ENCODE peak calls at places on chromosomes 12 and 14, in four cellular contexts. One of them, this sample, is unnamed.

GRCh38 chr12:116455540-116456306 is 103.5 kb upstream of the MAP1LC3B2 start:
- DNase-seq in HFFc6: peak
- DNase-seq in activated naive CD8-positive, alpha-beta T cell treated with anti-CD3 and anti-CD28 coated beads for 36 hours: no peak
- DNase-seq in GM20000: no peak
- DNase-seq in this sample: no peak

GRCh38 chr14:68584786-68585185 is 208.1 kb downstream of the ZFP36L1 start:
- DNase-seq in HFFc6: no peak
- DNase-seq in activated naive CD8-positive, alpha-beta T cell treated with anti-CD3 and anti-CD28 coated beads for 36 hours: no peak
- DNase-seq in GM20000: no peak
- DNase-seq in this sample: no peak

GRCh38 chr12:106068296-106068695 is 70.5 kb downstream of the NUAK1 start:
- DNase-seq in HFFc6: no peak
- DNase-seq in activated naive CD8-positive, alpha-beta T cell treated with anti-CD3 and anti-CD28 coated beads for 36 hours: no peak
- DNase-seq in GM20000: no peak
- DNase-seq in this sample: no peak

GRCh38 chr12:61870658-61871559 is 389.3 kb upstream of the USP15 start:
- DNase-seq in HFFc6: no peak
- DNase-seq in activated naive CD8-positive, alpha-beta T cell treated with anti-CD3 and anti-CD28 coated beads for 36 hours: no peak
- DNase-seq in GM20000: no peak
- DNase-seq in this sample: peak

GRCh38 chr14:50667491-50668007 is 557 bp downstream of the SAV1 start:
- DNase-seq in HFFc6: no peak
- DNase-seq in activated naive CD8-positive, alpha-beta T cell treated with anti-CD3 and anti-CD28 coated beads for 36 hours: no peak
- DNase-seq in GM20000: peak
- DNase-seq in this sample: peak

GRCh38 chr12:13959131-13959734 is 22.2 kb downstream of the GRIN2B start:
- DNase-seq in HFFc6: no peak
- DNase-seq in activated naive CD8-positive, alpha-beta T cell treated with anti-CD3 and anti-CD28 coated beads for 36 hours: no peak
- DNase-seq in GM20000: no peak
- DNase-seq in this sample: no peak

GRCh38 chr14:66403183-66403582 is 83.0 kb upstream of the CCDC196 start:
- DNase-seq in HFFc6: peak
- DNase-seq in activated naive CD8-positive, alpha-beta T cell treated with anti-CD3 and anti-CD28 coated beads for 36 hours: no peak
- DNase-seq in GM20000: peak
- DNase-seq in this sample: peak

GRCh38 chr14:68774771-68775613 is 17.9 kb downstream of the ZFP36L1 start:
- DNase-seq in HFFc6: peak
- DNase-seq in activated naive CD8-positive, alpha-beta T cell treated with anti-CD3 and anti-CD28 coated beads for 36 hours: no peak
- DNase-seq in GM20000: no peak
- DNase-seq in this sample: no peak

GRCh38 chr12:109737111-109737510 is 23.5 kb downstream of the FAM222A start:
- DNase-seq in HFFc6: no peak
- DNase-seq in activated naive CD8-positive, alpha-beta T cell treated with anti-CD3 and anti-CD28 coated beads for 36 hours: no peak
- DNase-seq in GM20000: no peak
- DNase-seq in this sample: no peak